ENCODE peak calls at places on chromosomes 11 and 22, in four cellular contexts. T is uterus, V is tibial nerve, R is transverse colon. M is an unnamed sample.

GRCh38 chr22:47476226-47476625 is 713.8 kb downstream of the TBC1D22A start:
- DNase-seq in T (no peak), V (no peak), R (no peak), M (no peak)

GRCh38 chr11:63909621-63910506 is 7.1 kb downstream of the RCOR2 start:
- DNase-seq in T (no peak), V (no peak), R (no peak), M (no peak)

GRCh38 chr11:127458561-127458960 is 458.0 kb upstream of the KIRREL3 start:
- DNase-seq in T (no peak), V (no peak), R (no peak), M (no peak)

GRCh38 chr22:24134090-24134846 is 47.0 kb upstream of the SUSD2 start:
- DNase-seq in T (peak; percentile 37), V (peak; percentile 38), R (peak; percentile 45), M (no peak)

GRCh38 chr11:126153999-126154398 is 57.5 kb downstream of the RPUSD4 start:
- DNase-seq in T (peak; percentile 66), V (no peak), R (no peak), M (peak; percentile 81)

GRCh38 chr11:15584158-15584557 is 469.4 kb downstream of the INSC start:
- DNase-seq in T (no peak), V (no peak), R (no peak), M (no peak)

GRCh38 chr22:40200795-40201194 is 23.1 kb downstream of the TNRC6B start:
- DNase-seq in T (no peak), V (no peak), R (no peak), M (no peak)

GRCh38 chr11:120956710-120957500 is 67.0 kb upstream of the TBCEL start:
- DNase-seq in T (no peak), V (no peak), R (no peak), M (no peak)

GRCh38 chr11:109728056-109728455 is 306.1 kb downstream of the C11orf87 start:
- DNase-seq in T (no peak), V (no peak), R (no peak), M (no peak)

GRCh38 chr11:20632169-20632532 is 32.7 kb downstream of the SLC6A5 start:
- DNase-seq in T (no peak), V (no peak), R (no peak), M (no peak)

GRCh38 chr22:36424901-36425579 is 37.3 kb upstream of the MYH9 start:
- DNase-seq in T (no peak), V (no peak), R (no peak), M (no peak)

GRCh38 chr11:118442903-118443589 is 6.8 kb downstream of the KMT2A start:
- DNase-seq in T (no peak), V (no peak), R (no peak), M (no peak)

GRCh38 chr11:12791245-12791644 is 117.0 kb downstream of the TEAD1 start:
- DNase-seq in T (no peak), V (no peak), R (no peak), M (no peak)

GRCh38 chr11:77080643-77081210 is 14.0 kb downstream of the CAPN5 start:
- DNase-seq in T (no peak), V (no peak), R (peak; percentile 8), M (peak; percentile 20)

GRCh38 chr11:2200957-2201519 is 29.4 kb upstream of the TH start:
- DNase-seq in T (no peak), V (no peak), R (no peak), M (no peak)

GRCh38 chr11:61880050-61880449 is 11.3 kb downstream of the FADS3 start:
- DNase-seq in T (no peak), V (no peak), R (no peak), M (peak; percentile 56)
- TF ChIP-seq POLR2A in T (no peak), V (no peak), R (no peak), M (no peak)

GRCh38 chr22:26585104-26585790 is 4.7 kb downstream of the TPST2 start:
- DNase-seq in T (peak; percentile 32), V (no peak), R (no peak), M (no peak)

GRCh38 chr22:26587991-26588613 is 1.8 kb downstream of the TPST2 start:
- DNase-seq in T (no peak), V (no peak), R (no peak), M (no peak)

GRCh38 chr22:26589367-26589844 is 526 bp downstream of the TPST2 start:
- DNase-seq in T (peak; percentile 33), V (no peak), R (peak; percentile 57), M (peak; percentile 66)

GRCh38 chr22:26588749-26589366 is 1.1 kb downstream of the TPST2 start:
- DNase-seq in T (no peak), V (no peak), R (no peak), M (no peak)

DNA sequence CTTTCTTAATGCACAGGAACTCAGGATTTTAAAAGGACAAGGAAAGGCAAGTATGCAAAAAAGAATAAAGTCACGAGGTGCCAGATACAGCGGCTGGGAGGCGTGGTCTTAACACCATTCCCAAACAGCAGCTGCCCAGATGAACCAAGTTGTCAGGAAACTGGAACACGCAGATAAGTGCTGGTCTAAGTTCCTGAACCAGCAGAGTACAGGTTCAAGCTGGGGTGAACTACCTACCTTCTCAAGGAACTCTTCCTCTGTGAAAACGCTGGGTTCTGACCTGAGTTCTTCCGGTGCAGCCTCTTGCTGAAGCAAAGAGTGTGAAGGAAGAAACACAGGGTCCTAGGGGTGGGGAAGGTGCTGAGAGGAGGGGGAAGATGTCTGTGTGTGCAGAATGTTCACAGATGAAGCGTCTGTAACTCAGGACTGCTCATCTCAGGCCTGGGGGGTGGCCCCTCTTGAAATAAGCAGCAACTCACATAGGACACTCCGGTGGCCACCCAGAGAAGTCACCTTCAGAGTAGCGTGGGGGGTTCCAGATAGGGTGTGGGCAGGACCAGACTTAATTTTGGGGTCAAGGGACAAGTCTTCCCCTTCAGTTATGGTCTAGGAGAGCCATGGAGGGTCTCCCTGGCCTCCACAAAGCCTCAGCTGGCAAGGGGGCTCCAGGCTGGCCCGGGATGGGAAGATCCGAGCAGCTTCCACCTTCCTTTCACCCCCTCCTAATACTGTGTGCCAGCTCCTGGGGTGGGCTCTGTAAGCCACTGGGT is 3.2 kb downstream of the TPST2 start:
- DNase-seq in T (peak; percentile 34), V (no peak), R (peak; percentile 28), M (no peak)
- H3K27ac ChIP-seq in T (peak overlapping the region; percentile 40), V (peak overlapping the region; percentile 30), R (no peak overlapping the region), M (no peak overlapping the region)

GRCh38 chr11:96567193-96567592 is 177.4 kb downstream of the JRKL start:
- DNase-seq in T (no peak), V (no peak), R (no peak), M (no peak)
- H3K4me3 ChIP-seq in T (no peak overlapping the region), V (no peak overlapping the region), R (no peak overlapping the region), M (no peak overlapping the region)

GRCh38 chr11:65627202-65627601 is 10.7 kb upstream of the SIPA1 start:
- DNase-seq in T (no peak), V (no peak), R (no peak), M (no peak)
- TF ChIP-seq POLR2A in T (no peak), V (no peak), R (no peak), M (no peak)

GRCh38 chr11:846496-847098 is 3.9 kb downstream of the TSPAN4 start:
- DNase-seq in T (no peak), V (no peak), R (no peak), M (no peak)

GRCh38 chr11:847876-848275 is 5.2 kb downstream of the TSPAN4 start:
- DNase-seq in T (no peak), V (no peak), R (no peak), M (no peak)

GRCh38 chr11:843818-844692 is 1.4 kb downstream of the TSPAN4 start:
- DNase-seq in T (peak; percentile 94), V (peak; percentile 97), R (peak; percentile 83), M (peak; percentile 90)

GRCh38 chr11:844693-845644 is 2.3 kb downstream of the TSPAN4 start:
- DNase-seq in T (peak; percentile 96), V (peak; percentile 97), R (peak; percentile 79), M (peak; percentile 85)

GRCh38 chr11:845872-846271 is 3.2 kb downstream of the TSPAN4 start:
- DNase-seq in T (no peak), V (no peak), R (no peak), M (no peak)
- H3K27ac ChIP-seq in T (peak overlapping the region; percentile 95), V (peak overlapping the region; percentile 93), R (peak overlapping the region; percentile 94), M (peak overlapping the region; percentile 96)

DNA sequence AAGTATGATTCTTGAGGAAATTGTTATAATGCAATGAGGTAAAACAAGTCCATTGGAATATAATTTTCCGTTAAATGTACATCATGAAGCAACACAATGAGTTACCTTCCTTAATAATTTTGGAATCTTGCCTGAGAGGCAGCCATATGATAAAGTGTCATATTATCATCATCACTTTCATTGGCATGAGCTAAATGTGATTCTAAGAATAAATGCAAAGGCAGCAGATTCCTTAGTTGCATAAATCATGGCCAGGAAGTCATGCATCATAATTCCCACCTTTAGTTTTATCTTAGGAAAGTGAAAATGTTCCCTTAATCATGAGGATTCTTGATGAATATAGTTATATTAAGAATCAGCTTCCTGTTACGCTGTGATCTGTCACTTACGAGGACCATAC is 14.2 kb upstream of the MMP1 start:
- DNase-seq in T (no peak), V (no peak), R (no peak), M (no peak)
- H3K4me3 ChIP-seq in T (no peak overlapping the region), V (no peak overlapping the region), R (no peak overlapping the region), M (no peak overlapping the region)

DNA sequence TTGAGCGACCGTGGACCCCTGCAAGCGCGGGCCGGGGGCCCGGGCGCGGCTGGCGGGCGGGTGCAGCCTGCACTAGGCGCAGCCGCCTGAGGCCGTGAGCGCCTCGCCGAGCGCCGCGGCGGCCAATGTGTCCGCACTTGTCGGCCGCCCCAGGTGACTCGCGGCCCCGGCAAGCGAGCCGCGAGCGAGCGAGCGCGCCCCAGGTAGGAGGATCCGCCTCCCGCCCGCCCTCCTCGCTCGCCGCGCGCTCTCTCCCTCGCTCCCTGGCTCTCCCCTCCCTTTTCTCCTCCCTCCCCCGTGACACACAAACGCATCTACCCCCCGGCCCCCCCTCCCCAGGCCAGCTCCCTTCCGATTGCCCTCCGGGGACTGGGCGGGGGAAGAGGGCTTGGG is at the start of gene WNT7B:
- DNase-seq in T (no peak), V (no peak), R (no peak), M (no peak)
- TF ChIP-seq POLR2A in T (no peak), V (no peak), R (no peak), M (no peak)

M was measured in Peyer's patch.